ENCODE peak calls at places on chromosome 17, in eight cellular contexts. S, V, P, D, N, C, X and Y are unnamed samples.

GRCh38 chr17:3710951-3711383 is 12.7 kb upstream of the HASPIN start:
- DNase-seq in S (no peak), V (peak; percentile 86), P (peak; percentile 53), D (peak; percentile 71), N (peak; percentile 52), C (no peak), X (no peak), Y (no peak)

GRCh38 chr17:57988301-57989010 is 402 bp upstream of the VEZF1 start:
- DNase-seq in S (peak; percentile 64), V (peak; percentile 80), P (no peak), D (peak; percentile 66), N (peak; percentile 95), C (peak; percentile 81), X (peak; percentile 83), Y (no peak)

GRCh38 chr17:7077911-7078546 is 2.0 kb downstream of the CLEC10A start:
- DNase-seq in S (no peak), V (no peak), P (no peak), D (no peak), N (no peak), C (no peak), X (no peak), Y (no peak)

GRCh38 chr17:28937044-28937729 is 14.1 kb downstream of the PHF12 start:
- DNase-seq in S (no peak), V (no peak), P (no peak), D (peak; percentile 41), N (no peak), C (no peak), X (no peak), Y (no peak)

GRCh38 chr17:16440814-16441629 is 25.7 kb downstream of the TRPV2 start:
- DNase-seq in S (no peak), V (no peak), P (no peak), D (no peak), N (no peak), C (no peak), X (no peak), Y (no peak)

GRCh38 chr17:80832266-80832676 is 159.4 kb upstream of the CHMP6 start:
- DNase-seq in S (no peak), V (no peak), P (no peak), D (peak; percentile 88), N (peak; percentile 25), C (peak; percentile 76), X (no peak), Y (no peak)

GRCh38 chr17:35849469-35850348 is 19.0 kb downstream of the HEATR9 start:
- DNase-seq in S (peak; percentile 10), V (peak; percentile 79), P (peak; percentile 27), D (peak; percentile 67), N (peak; percentile 62), C (peak; percentile 44), X (no peak), Y (peak; percentile 28)

GRCh38 chr17:72411124-72411563 is 290.3 kb downstream of the SOX9 start:
- DNase-seq in S (no peak), V (no peak), P (no peak), D (no peak), N (no peak), C (no peak), X (no peak), Y (no peak)

GRCh38 chr17:22410136-22410535 is 717.8 kb downstream of the KCNJ18 start:
- DNase-seq in S (no peak), V (no peak), P (no peak), D (no peak), N (no peak), C (no peak), X (no peak), Y (no peak)

GRCh38 chr17:81608082-81608481 is 28.8 kb downstream of the NPLOC4 start:
- DNase-seq in S (no peak), V (no peak), P (no peak), D (peak; percentile 40), N (no peak), C (no peak), X (peak; percentile 28), Y (no peak)

GRCh38 chr17:47851764-47852112 is 775 bp upstream of the SP6 start:
- DNase-seq in S (no peak), V (no peak), P (no peak), D (no peak), N (no peak), C (no peak), X (no peak), Y (no peak)